ENCODE peak calls at places on chromosomes 12 and 14, in six cellular contexts. W is cardiac fibroblast, U is AG09309, Y is AG04450, N is lower lobe of right lung, H is mucosa of descending colon. Q is an unnamed sample.

GRCh38 chr14:64253672-64254071 is 40.5 kb downstream of the ESR2 start:
- DNase-seq in W (peak; percentile 39), U (no peak), Y (peak; percentile 66), N (no peak), H (no peak), Q (no peak)

GRCh38 chr12:123126294-123127144 is 24.4 kb downstream of the PITPNM2 start:
- DNase-seq in W (peak; percentile 96), U (peak; percentile 97), Y (peak; percentile 50), N (no peak), H (peak; percentile 41), Q (no peak)

GRCh38 chr12:69000540-69001243 is 67.7 kb upstream of the CPM start:
- DNase-seq in W (no peak), U (no peak), Y (peak; percentile 21), N (no peak), H (no peak), Q (no peak)

GRCh38 chr12:45670339-45671065 is 59.0 kb upstream of the ARID2 start:
- DNase-seq in W (no peak), U (no peak), Y (no peak), N (no peak), H (no peak), Q (no peak)

GRCh38 chr12:63103489-63104131 is 47.4 kb downstream of the AVPR1A start:
- DNase-seq in W (peak; percentile 31), U (no peak), Y (no peak), N (no peak), H (no peak), Q (no peak)

GRCh38 chr12:48119078-48119833 is at the start of gene PFKM:
- DNase-seq in W (peak; percentile 94), U (peak; percentile 52), Y (peak; percentile 66), N (peak; percentile 80), H (peak; percentile 87), Q (peak; percentile 29)

GRCh38 chr14:74257078-74257987 is 18.1 kb downstream of the VSX2 start:
- DNase-seq in W (peak; percentile 24), U (no peak), Y (no peak), N (peak; percentile 66), H (peak; percentile 43), Q (no peak)

GRCh38 chr12:64510687-64511086 is 58.8 kb downstream of the TBK1 start:
- DNase-seq in W (no peak), U (no peak), Y (no peak), N (no peak), H (no peak), Q (no peak)

GRCh38 chr12:4423528-4424195 is 22.0 kb downstream of the FGF6 start:
- DNase-seq in W (no peak), U (no peak), Y (no peak), N (no peak), H (peak; percentile 18), Q (no peak)

GRCh38 chr12:2739832-2740641 is 54.7 kb upstream of the FKBP4 start:
- DNase-seq in W (peak; percentile 62), U (peak; percentile 34), Y (peak; percentile 1), N (no peak), H (peak; percentile 74), Q (no peak)

GRCh38 chr14:98802044-98802443 is 470.0 kb downstream of the BCL11B start:
- DNase-seq in W (no peak), U (no peak), Y (no peak), N (no peak), H (no peak), Q (no peak)

GRCh38 chr14:89954045-89955021 is at the start of gene EFCAB11:
- DNase-seq in W (peak; percentile 99), U (peak; percentile 92), Y (peak; percentile 94), N (peak; percentile 96), H (peak; percentile 97), Q (peak; percentile 86)
- TF ChIP-seq CTCF in W (no peak), U (peak; percentile 9), Y (peak; percentile 15), N (no peak), H (no peak), Q (no peak)

GRCh38 chr14:80213602-80214001 is 2.3 kb upstream of the DIO2 start:
- DNase-seq in W (peak; percentile 85), U (peak; percentile 67), Y (no peak), N (no peak), H (peak; percentile 36), Q (no peak)
- TF ChIP-seq CTCF in W (peak; percentile 80), U (peak; percentile 76), Y (peak; percentile 54), N (peak; percentile 18), H (no peak), Q (no peak)

DNA sequence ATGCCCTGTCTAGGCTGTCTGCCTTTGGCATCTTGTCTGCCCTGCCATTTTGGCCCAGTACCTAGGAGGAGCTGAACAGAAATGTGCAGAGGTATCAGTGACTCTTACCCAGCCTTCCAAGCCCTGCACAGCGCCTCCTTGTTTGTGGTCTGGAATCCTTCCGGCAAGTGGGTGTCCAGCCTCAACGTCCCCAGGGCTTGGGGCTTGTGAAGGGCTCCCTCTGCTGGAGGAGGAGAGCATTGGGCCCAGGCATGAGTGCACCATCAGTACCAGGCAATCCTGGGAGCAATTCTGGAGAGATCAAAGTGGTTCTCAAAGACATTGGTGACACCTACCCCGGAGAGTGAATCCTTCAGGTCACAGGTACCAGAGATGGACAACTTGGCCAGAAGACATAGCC is 2.4 kb upstream of the TCL1B start:
- DNase-seq in W (no peak), U (no peak), Y (no peak), N (no peak), H (peak; percentile 34), Q (no peak)
- TF ChIP-seq CTCF in W (peak; percentile 10), U (peak; percentile 32), Y (peak; percentile 8), N (peak; percentile 68), H (peak; percentile 34), Q (no peak)

GRCh38 chr14:104974665-104975390 is 3.3 kb downstream of the AHNAK2 start:
- DNase-seq in W (no peak), U (no peak), Y (no peak), N (peak; percentile 43), H (no peak), Q (no peak)
- TF ChIP-seq CTCF in W (no peak), U (no peak), Y (no peak), N (no peak), H (no peak), Q (no peak)

DNA sequence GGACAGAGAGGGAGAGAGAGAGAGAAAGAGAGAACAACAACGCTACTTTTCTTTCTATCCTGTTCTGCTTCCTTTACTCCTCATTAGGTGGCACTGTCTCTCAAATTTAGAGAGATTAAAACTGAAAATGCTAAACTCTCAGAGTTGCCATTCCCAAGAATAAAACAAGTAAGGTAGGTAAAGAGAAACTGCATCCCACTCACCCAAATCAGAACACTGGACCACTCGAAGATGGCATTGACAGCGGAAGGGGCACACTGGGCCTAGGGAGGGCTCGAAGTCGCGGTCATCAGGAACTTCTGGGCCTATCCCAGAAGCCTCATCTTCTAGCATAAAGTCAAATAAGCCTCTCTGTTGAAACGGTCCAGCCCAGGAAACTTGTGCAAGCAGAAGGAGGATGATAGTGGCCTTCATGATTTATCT is 4.5 kb downstream of the DCN start:
- DNase-seq in W (peak; percentile 73), U (peak; percentile 33), Y (no peak), N (no peak), H (no peak), Q (no peak)
- TF ChIP-seq CTCF in W (peak; percentile 51), U (peak; percentile 60), Y (peak; percentile 66), N (peak; percentile 43), H (no peak), Q (no peak)

DNA sequence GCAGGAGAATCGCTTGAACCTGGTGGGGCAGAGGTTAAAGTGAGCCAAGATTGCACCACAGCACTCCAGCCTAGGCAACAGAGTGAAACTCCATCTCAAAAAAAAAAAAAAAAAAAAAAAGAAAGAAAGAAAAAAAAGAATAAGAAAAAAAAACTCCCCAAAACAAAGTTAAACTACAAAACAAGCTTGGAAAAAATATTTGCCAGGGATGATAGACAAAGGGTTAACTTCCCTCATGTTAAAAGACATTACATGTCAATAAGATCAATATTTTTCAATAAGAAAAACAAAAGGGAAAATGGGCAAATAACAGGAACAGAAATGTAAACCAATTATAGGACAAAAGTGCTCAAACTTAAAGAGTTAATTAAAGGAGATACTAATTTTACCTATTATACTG is 26.4 kb upstream of the HIGD1C start:
- DNase-seq in W (no peak), U (no peak), Y (no peak), N (no peak), H (no peak), Q (no peak)
- TF ChIP-seq CTCF in W (no peak), U (no peak), Y (no peak), N (no peak), H (no peak), Q (no peak)

GRCh38 chr12:66103011-66103913 is 27.3 kb downstream of the LLPH start:
- DNase-seq in W (no peak), U (no peak), Y (no peak), N (no peak), H (no peak), Q (no peak)
- TF ChIP-seq CTCF in W (no peak), U (no peak), Y (peak; percentile 36), N (no peak), H (no peak), Q (no peak)

DNA sequence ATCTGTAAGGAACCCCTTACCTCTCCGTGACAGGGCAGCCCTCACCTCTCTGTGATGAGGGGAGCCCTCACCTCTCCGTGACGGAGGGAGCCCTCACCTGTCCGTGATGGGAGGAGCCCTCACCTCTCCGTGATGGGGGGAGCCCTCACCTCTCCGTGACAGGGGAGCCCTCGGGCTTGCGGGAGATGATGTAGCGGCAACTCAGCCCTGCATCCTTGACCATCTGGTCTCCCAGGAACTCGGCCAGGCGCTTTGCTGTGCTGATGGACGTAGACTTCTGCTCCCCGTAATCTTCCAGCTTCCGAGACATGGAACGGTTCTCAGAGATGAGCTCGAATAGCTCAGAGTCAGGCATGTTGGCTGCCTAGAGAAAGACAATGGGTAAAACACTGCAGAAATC is 28.0 kb downstream of the POLE start:
- DNase-seq in W (no peak), U (no peak), Y (no peak), N (no peak), H (no peak), Q (no peak)
- TF ChIP-seq CTCF in W (no peak), U (no peak), Y (no peak), N (no peak), H (no peak), Q (no peak)

GRCh38 chr14:56117765-56118610 is at the start of gene PELI2:
- DNase-seq in W (peak; percentile 88), U (no peak), Y (peak; percentile 54), N (peak; percentile 89), H (peak; percentile 73), Q (peak; percentile 40)
- TF ChIP-seq CTCF in W (no peak), U (peak; percentile 27), Y (no peak), N (no peak), H (no peak), Q (no peak)

Q was measured in omental fat pad.